ENCODE peak calls at places on chromosomes 11 and 22, in six cellular contexts. X is type B pancreatic cell, G is brain pericyte, O is kidney epithelial cell, N is NCI-H1092, H is neuronal stem cell. E is an unnamed sample.

GRCh38 chr11:63888170-63889086 is 28.5 kb downstream of the RCOR2 start:
- DNase-seq in X (no peak), G (no peak), O (peak), N (no peak), H (no peak), E (peak)

GRCh38 chr11:111185259-111185658 is 60.3 kb upstream of the POU2AF2 start:
- DNase-seq in X (no peak), G (peak), O (no peak), N (no peak), H (no peak), E (no peak)

GRCh38 chr22:19853879-19854777 is 546 bp downstream of the GNB1L start:
- DNase-seq in X (no peak), G (no peak), O (no peak), N (no peak), H (no peak), E (peak)

GRCh38 chr22:44460287-44461082 is 37.5 kb downstream of the RTL6 start:
- DNase-seq in X (no peak), G (no peak), O (no peak), N (no peak), H (no peak), E (no peak)

GRCh38 chr22:22939537-22940368 is 52.1 kb downstream of the IGLL5 start:
- DNase-seq in X (no peak), G (no peak), O (no peak), N (no peak), H (no peak), E (no peak)

GRCh38 chr11:6693342-6694228 is 10.4 kb upstream of the MRPL17 start:
- DNase-seq in X (no peak), G (no peak), O (peak), N (no peak), H (no peak), E (peak)

GRCh38 chr11:105648762-105649161 is 38.9 kb downstream of the GRIA4 start:
- DNase-seq in X (no peak), G (no peak), O (no peak), N (no peak), H (no peak), E (no peak)

GRCh38 chr11:121841487-121842167 is 274.4 kb downstream of the BLID start:
- DNase-seq in X (no peak), G (no peak), O (peak), N (no peak), H (peak), E (no peak)

GRCh38 chr11:33634291-33634834 is 66.3 kb downstream of the C11orf91 start:
- DNase-seq in X (no peak), G (no peak), O (peak), N (no peak), H (no peak), E (no peak)

GRCh38 chr22:27670701-27671412 is 130.7 kb downstream of the MN1 start:
- DNase-seq in X (peak), G (no peak), O (no peak), N (no peak), H (peak), E (no peak)

GRCh38 chr11:117426297-117426685 is 98.6 kb downstream of the CEP164 start:
- DNase-seq in X (peak), G (no peak), O (no peak), N (peak), H (peak), E (peak)

GRCh38 chr11:118643995-118644345 is 35.5 kb downstream of the TREH start:
- DNase-seq in X (no peak), G (no peak), O (no peak), N (no peak), H (no peak), E (no peak)

GRCh38 chr11:117872420-117872961 is 4.0 kb downstream of the FXYD6 start:
- DNase-seq in X (peak), G (no peak), O (no peak), N (no peak), H (no peak), E (peak)

GRCh38 chr11:9123595-9124304 is 32.4 kb upstream of the SCUBE2 start:
- DNase-seq in X (no peak), G (no peak), O (no peak), N (no peak), H (no peak), E (no peak)

GRCh38 chr22:28798810-28799124 is 1.6 kb downstream of the XBP1 start:
- DNase-seq in X (no peak), G (no peak), O (no peak), N (no peak), H (no peak), E (no peak)

GRCh38 chr11:85483861-85484260 is 143.3 kb downstream of the DLG2 start:
- DNase-seq in X (no peak), G (no peak), O (no peak), N (no peak), H (peak), E (no peak)

GRCh38 chr11:109939176-109939810 is 153.9 kb upstream of the ZC3H12C start:
- DNase-seq in X (no peak), G (peak), O (peak), N (peak), H (peak), E (no peak)

GRCh38 chr22:50260801-50261614 is 475 bp downstream of the MAPK12 start:
- DNase-seq in X (no peak), G (no peak), O (no peak), N (no peak), H (no peak), E (no peak)